ENCODE peak calls at places on chromosome 7, in eight cellular contexts. B, D, L, F, Y, X, N and A are unnamed samples.

GRCh38 chr7:10471280-10471679 is 502.4 kb upstream of the PHF14 start:
- DNase-seq in N (no peak), L (no peak), B (no peak), X (no peak), Y (no peak), D (no peak), F (no peak), A (no peak)

GRCh38 chr7:142796501-142797341 is 26.0 kb downstream of the PRSS2 start:
- DNase-seq in X (peak), Y (no peak), L (no peak), B (peak), F (no peak), D (no peak), N (no peak), A (peak)

GRCh38 chr7:47374538-47374937 is 207.4 kb downstream of the TNS3 start:
- DNase-seq in X (no peak), N (no peak), L (no peak), Y (no peak), F (peak), B (no peak), D (no peak), A (no peak)

GRCh38 chr7:120733143-120733542 is 124.8 kb downstream of the TSPAN12 start:
- DNase-seq in Y (no peak), N (no peak), F (no peak), L (no peak), X (no peak), B (no peak), D (peak), A (no peak)

GRCh38 chr7:132895231-132895630 is 186.7 kb downstream of the CHCHD3 start:
- DNase-seq in B (no peak), F (no peak), X (no peak), N (no peak), D (no peak), L (no peak), Y (no peak), A (no peak)

GRCh38 chr7:99006739-99007424 is 128.6 kb downstream of the TRRAP start:
- DNase-seq in X (no peak), F (no peak), N (no peak), D (no peak), B (no peak), L (no peak), Y (no peak), A (no peak)

GRCh38 chr7:92730808-92731207 is 105.6 kb downstream of the CDK6 start:
- DNase-seq in F (no peak), D (no peak), L (no peak), X (no peak), B (no peak), Y (no peak), N (no peak), A (no peak)

GRCh38 chr7:134420509-134421125 is 38.3 kb downstream of the AKR1B1 start:
- DNase-seq in Y (peak), F (peak), L (peak), B (peak), N (no peak), D (peak), X (no peak), A (no peak)

GRCh38 chr7:33917661-33918060 is 12.3 kb downstream of the BMPER start:
- DNase-seq in Y (no peak), D (no peak), B (no peak), N (no peak), F (no peak), L (no peak), X (no peak), A (no peak)

GRCh38 chr7:133797818-133798485 is 329.2 kb upstream of the LRGUK start:
- DNase-seq in D (no peak), Y (no peak), X (no peak), F (no peak), N (no peak), L (no peak), B (no peak), A (no peak)

GRCh38 chr7:66043681-66044497 is 31.7 kb upstream of the ASL start:
- DNase-seq in F (peak), D (no peak), Y (peak), N (peak), B (peak), L (no peak), X (peak), A (peak)

GRCh38 chr7:13850185-13850752 is 139.2 kb downstream of the ETV1 start:
- DNase-seq in X (no peak), Y (no peak), D (no peak), B (peak), L (no peak), F (peak), N (no peak), A (peak)
- H3K4me3 ChIP-seq in X (no peak), Y (no peak), D (no peak), B (no peak), L (no peak), F (no peak), N (no peak), A (no peak)

GRCh38 chr7:44322631-44323363 is 2.6 kb downstream of the CAMK2B start:
- DNase-seq in Y (peak), B (peak), L (no peak), X (no peak), F (no peak), D (no peak), N (no peak), A (no peak)
- TF ChIP-seq POLR2A in Y (no peak), B (no peak), L (no peak), X (no peak), F (no peak), D (no peak), N (no peak), A (no peak)

DNA sequence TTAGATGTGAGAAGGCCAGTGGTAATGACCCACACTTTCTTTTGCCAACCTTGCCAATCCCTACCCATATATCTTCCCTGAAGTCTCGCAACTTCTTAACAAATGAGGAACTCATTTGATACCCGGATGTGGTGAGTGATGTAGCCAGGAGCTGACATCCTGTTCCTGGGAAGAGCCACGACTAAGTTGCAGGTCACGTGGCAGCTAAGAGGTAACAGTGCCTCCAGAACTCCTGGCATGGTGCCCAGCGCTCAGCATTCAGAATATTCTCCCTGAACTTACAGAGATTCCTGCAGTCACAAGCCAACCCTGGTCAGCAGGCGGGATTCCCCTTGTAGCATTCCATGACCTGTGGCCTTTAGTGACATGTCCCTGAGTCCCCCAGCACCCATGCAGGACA is 282.5 kb downstream of the GALNT17 start:
- DNase-seq in X (no peak), F (no peak), D (no peak), Y (peak), L (no peak), N (no peak), B (peak), A (no peak)
- H3K4me3 ChIP-seq in X (no peak), F (no peak), D (no peak), Y (no peak), L (no peak), N (no peak), B (no peak), A (no peak)

GRCh38 chr7:118183586-118184391 is at the start of gene LSM8:
- DNase-seq in Y (peak), D (peak), X (peak), L (peak), F (peak), N (peak), B (peak), A (peak)
- TF ChIP-seq POLR2A in Y (no peak), D (peak), X (peak), L (peak), F (peak), N (peak), B (peak), A (no peak)

DNA sequence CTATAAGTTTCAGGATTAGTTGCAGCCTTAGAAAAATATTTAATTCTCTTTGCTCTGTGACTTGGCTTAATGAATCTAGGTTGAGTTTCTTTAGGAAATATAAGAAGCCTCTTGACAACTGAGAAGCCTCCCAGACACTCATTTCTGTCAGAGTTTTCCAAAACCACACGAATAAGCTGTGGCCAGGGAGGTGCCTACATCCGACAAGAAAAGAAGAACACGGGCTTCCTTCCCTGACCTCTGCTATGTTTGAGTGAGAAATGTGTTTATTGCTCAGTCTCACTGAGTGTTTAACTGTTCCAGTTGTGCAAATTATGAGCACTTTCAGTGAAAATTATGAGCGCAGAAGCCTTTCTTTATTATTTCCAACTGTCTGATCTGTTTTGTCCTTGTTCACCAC is 105.0 kb downstream of the TRIL start:
- DNase-seq in N (no peak), X (no peak), D (no peak), L (peak), Y (no peak), F (no peak), B (no peak), A (no peak)
- H3K4me3 ChIP-seq in N (no peak), X (no peak), D (no peak), L (no peak), Y (no peak), F (no peak), B (no peak), A (no peak)

DNA sequence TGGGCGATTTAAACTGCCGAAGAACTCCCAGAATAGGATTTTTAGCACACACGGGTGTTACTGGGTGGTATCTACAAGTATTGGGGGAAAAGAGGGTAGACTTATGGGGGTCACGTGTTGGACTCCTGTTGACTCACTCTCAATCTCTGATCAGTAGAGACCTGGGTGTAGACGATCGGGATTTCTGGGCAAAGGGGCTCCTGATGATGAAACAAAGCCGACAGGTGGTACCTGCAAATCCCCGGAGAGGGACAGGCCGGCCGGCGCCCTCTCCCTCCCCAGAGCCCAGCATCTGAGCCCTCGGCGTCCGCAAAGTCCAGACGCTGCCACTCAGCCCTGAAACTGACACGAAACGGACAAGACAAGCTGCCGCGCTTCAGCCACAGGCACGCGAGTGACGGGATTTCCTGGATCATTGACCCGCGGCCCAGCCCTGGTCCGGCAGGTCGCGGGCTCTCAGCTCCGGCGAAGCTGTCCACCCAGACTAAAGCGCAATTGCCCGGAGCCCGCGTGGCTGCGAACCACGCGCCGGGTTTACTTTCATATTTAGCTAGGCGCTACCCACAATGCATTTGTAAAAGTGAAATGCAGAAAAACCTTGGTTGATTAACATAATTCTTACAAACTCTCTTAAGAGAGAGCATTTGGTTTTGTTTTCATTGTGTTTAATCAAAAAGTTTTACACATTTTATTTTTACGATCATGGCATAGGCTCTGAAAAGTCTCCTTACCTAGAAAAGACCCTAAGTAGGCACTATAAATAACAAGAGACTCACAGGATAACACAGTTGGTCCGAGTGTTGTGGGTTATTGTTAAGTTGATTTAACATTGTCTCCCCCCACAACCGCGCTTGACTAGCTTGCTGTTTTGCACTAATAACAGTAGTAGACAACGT is 56.9 kb upstream of the EZH2 start:
- DNase-seq in F (peak), L (peak), Y (peak), N (peak), B (peak), X (peak), D (peak), A (peak)
- TF ChIP-seq POLR2A in F (peak), L (peak), Y (no peak), N (peak), B (peak), X (no peak), D (peak), A (no peak)

GRCh38 chr7:25862993-25863726 is 288.8 kb upstream of the NFE2L3 start:
- DNase-seq in D (no peak), Y (no peak), F (no peak), N (no peak), X (no peak), B (no peak), L (no peak), A (no peak)
- H3K4me3 ChIP-seq in D (peak), Y (no peak), F (peak), N (no peak), X (no peak), B (no peak), L (no peak), A (no peak)

DNA sequence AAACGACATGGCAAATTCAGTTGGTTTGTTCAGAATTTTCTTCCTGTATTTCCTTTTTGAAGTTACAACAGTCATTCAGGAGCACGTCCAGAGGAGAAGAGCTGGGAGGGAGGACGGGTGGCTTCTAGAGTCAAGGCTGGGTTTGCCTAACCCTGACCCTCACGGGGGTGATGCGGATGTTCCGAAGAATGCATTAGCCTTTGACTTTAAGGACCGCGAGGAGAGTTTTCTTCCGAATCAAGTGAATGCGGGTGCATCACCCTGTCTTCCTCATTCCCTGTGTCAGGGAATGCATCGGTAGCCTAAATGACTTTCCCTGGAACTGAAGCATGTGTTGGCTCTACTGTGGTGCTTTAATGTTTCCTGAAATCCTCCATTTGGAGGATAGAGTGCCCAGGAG is 396.6 kb upstream of the GALNT17 start:
- DNase-seq in B (no peak), N (no peak), L (no peak), F (no peak), Y (no peak), D (no peak), X (no peak), A (no peak)
- TF ChIP-seq POLR2A in B (no peak), N (no peak), L (no peak), F (no peak), Y (no peak), D (no peak), X (no peak), A (no peak)